ENCODE peak calls at places on chromosomes 1 and 21, in eight cellular contexts. P is activated CD4-positive, alpha-beta memory T cell treated with anti-CD3 and anti-CD28 coated beads, Interleukin-2, amount 10 ng/mL, durations not matched to agents 7 days and 5 days; G is Ammon's horn; U is GM03348; H is NCI-H446 treated with DMSO at 0.1 percent for 48 hours; X is activated CD8-positive, alpha-beta T cell treated with anti-CD3 and anti-CD28 coated beads for 36 hours; R is activated T-cell treated with anti-CD3 and anti-CD28 coated beads, Interleukin-2, amount 50 U/mL, for 24 hours; T is tibial artery. F is an unnamed sample.

GRCh38 chr1:50333595-50333974 is 89.7 kb downstream of the DMRTA2 start:
- DNase-seq in P (peak), G (peak), U (peak), H (peak), X (peak), R (peak), T (no peak), F (no peak)

GRCh38 chr1:45442272-45442671 is 48.7 kb downstream of the TESK2 start:
- DNase-seq in P (no peak), G (no peak), U (peak), H (no peak), X (no peak), R (no peak), T (no peak), F (no peak)

GRCh38 chr1:202286622-202287097 is 55.1 kb downstream of the UBE2T start:
- DNase-seq in P (no peak), G (no peak), U (peak), H (no peak), X (no peak), R (no peak), T (peak), F (no peak)

GRCh38 chr1:155082941-155083541 is 4.4 kb downstream of the EFNA3 start:
- DNase-seq in P (no peak), G (no peak), U (no peak), H (no peak), X (no peak), R (no peak), T (no peak), F (no peak)

GRCh38 chr21:43645414-43645891 is 13.8 kb downstream of the HSF2BP start:
- DNase-seq in P (no peak), G (peak), U (peak), H (peak), X (peak), R (no peak), T (peak), F (peak)

GRCh38 chr1:7847599-7847998 is 5.3 kb downstream of the UTS2 start:
- DNase-seq in P (no peak), G (no peak), U (peak), H (no peak), X (no peak), R (no peak), T (no peak), F (no peak)

GRCh38 chr1:162230096-162230495 is 146.6 kb downstream of the SPATA46 start:
- DNase-seq in P (no peak), G (peak), U (no peak), H (peak), X (no peak), R (no peak), T (no peak), F (no peak)

GRCh38 chr1:154442006-154442740 is 37.0 kb downstream of the IL6R start:
- DNase-seq in P (no peak), G (no peak), U (peak), H (no peak), X (no peak), R (no peak), T (no peak), F (no peak)

GRCh38 chr1:91582431-91582921 is 81.8 kb downstream of the CDC7 start:
- DNase-seq in P (no peak), G (no peak), U (peak), H (no peak), X (no peak), R (no peak), T (peak), F (no peak)

GRCh38 chr1:77282187-77282865 is 507 bp downstream of the AK5 start:
- DNase-seq in P (peak), G (no peak), U (peak), H (no peak), X (peak), R (no peak), T (no peak), F (peak)

GRCh38 chr1:10679521-10680220 is 116.8 kb downstream of the CASZ1 start:
- DNase-seq in P (no peak), G (no peak), U (no peak), H (peak), X (peak), R (no peak), T (no peak), F (no peak)

GRCh38 chr1:109718495-109718894 is 6.4 kb downstream of the GSTM5 start:
- DNase-seq in P (no peak), G (no peak), U (no peak), H (no peak), X (no peak), R (no peak), T (no peak), F (no peak)

GRCh38 chr1:43653339-43653738 is 3.4 kb downstream of the KDM4A start:
- DNase-seq in P (peak), G (peak), U (peak), H (no peak), X (peak), R (no peak), T (no peak), F (no peak)

GRCh38 chr21:20802631-20803260 is 195.5 kb upstream of the NCAM2 start:
- DNase-seq in P (no peak), G (peak), U (no peak), H (peak), X (no peak), R (no peak), T (no peak), F (no peak)

GRCh38 chr1:214720561-214720960 is 117.6 kb downstream of the CENPF start:
- DNase-seq in P (no peak), G (no peak), U (no peak), H (no peak), X (no peak), R (no peak), T (no peak), F (no peak)

GRCh38 chr21:46066843-46067331 is 31.0 kb upstream of the COL6A2 start:
- DNase-seq in P (peak), G (no peak), U (peak), H (no peak), X (no peak), R (no peak), T (peak), F (no peak)

GRCh38 chr1:35931424-35932157 is 686 bp downstream of the AGO3 start:
- DNase-seq in P (no peak), G (no peak), U (peak), H (no peak), X (no peak), R (no peak), T (peak), F (no peak)

GRCh38 chr1:201637282-201638076 is 98.6 kb downstream of the NAV1 start:
- DNase-seq in P (no peak), G (no peak), U (peak), H (no peak), X (no peak), R (no peak), T (no peak), F (no peak)

GRCh38 chr1:246497331-246497915 is 9.7 kb downstream of the SMYD3 start:
- DNase-seq in P (no peak), G (peak), U (peak), H (peak), X (peak), R (no peak), T (no peak), F (no peak)

GRCh38 chr1:201696217-201696761 is 132.7 kb upstream of the IPO9 start:
- DNase-seq in P (no peak), G (peak), U (peak), H (peak), X (no peak), R (no peak), T (peak), F (no peak)

GRCh38 chr1:218164111-218164929 is 120.8 kb upstream of the RRP15 start:
- DNase-seq in P (no peak), G (no peak), U (peak), H (no peak), X (peak), R (peak), T (no peak), F (no peak)

F was measured in CD14-positive monocyte.